ENCODE peak calls at places on chromosomes 2 and 18, in five cellular contexts. One of them, this sample, is unnamed.
A peak's percentile ranks its signal among the peaks of the same experiment; 100 is the strongest.

GRCh38 chr2:196113061-196113974 is 44.7 kb upstream of the DNAH7 start:
- DNase-seq in CD8-positive, alpha-beta memory T cell: no peak
- DNase-seq in RWPE2: no peak
- DNase-seq in mesendoderm: peak; percentile 23
- DNase-seq in aorta: no peak
- DNase-seq in this sample: no peak

GRCh38 chr2:95372216-95372829 is 30.2 kb upstream of the FAHD2A start:
- DNase-seq in CD8-positive, alpha-beta memory T cell: no peak
- DNase-seq in RWPE2: peak; percentile 28
- DNase-seq in mesendoderm: no peak
- DNase-seq in aorta: no peak
- DNase-seq in this sample: no peak

GRCh38 chr18:68040198-68040597 is 523.7 kb upstream of the DSEL start:
- DNase-seq in CD8-positive, alpha-beta memory T cell: no peak
- DNase-seq in RWPE2: no peak
- DNase-seq in mesendoderm: no peak
- DNase-seq in aorta: no peak
- DNase-seq in this sample: no peak

GRCh38 chr2:122421777-122422176 is 666.3 kb downstream of the TSN start:
- DNase-seq in CD8-positive, alpha-beta memory T cell: no peak
- DNase-seq in RWPE2: no peak
- DNase-seq in mesendoderm: no peak
- DNase-seq in aorta: no peak
- DNase-seq in this sample: no peak

GRCh38 chr2:112194480-112194879 is 56.3 kb downstream of the FBLN7 start:
- DNase-seq in CD8-positive, alpha-beta memory T cell: no peak
- DNase-seq in RWPE2: no peak
- DNase-seq in mesendoderm: no peak
- DNase-seq in aorta: no peak
- DNase-seq in this sample: no peak

GRCh38 chr2:21268871-21269224 is 145.1 kb downstream of the TDRD15 start:
- DNase-seq in CD8-positive, alpha-beta memory T cell: no peak
- DNase-seq in RWPE2: no peak
- DNase-seq in mesendoderm: no peak
- DNase-seq in aorta: no peak
- DNase-seq in this sample: no peak

GRCh38 chr2:75870654-75871137 is 160.0 kb upstream of the GCFC2 start:
- DNase-seq in CD8-positive, alpha-beta memory T cell: no peak
- DNase-seq in RWPE2: no peak
- DNase-seq in mesendoderm: no peak
- DNase-seq in aorta: no peak
- DNase-seq in this sample: no peak

GRCh38 chr2:18626256-18626668 is 36.9 kb upstream of the NT5C1B start:
- DNase-seq in CD8-positive, alpha-beta memory T cell: no peak
- DNase-seq in RWPE2: no peak
- DNase-seq in mesendoderm: no peak
- DNase-seq in aorta: no peak
- DNase-seq in this sample: no peak

GRCh38 chr2:198324071-198324470 is 519.7 kb downstream of the PLCL1 start:
- DNase-seq in CD8-positive, alpha-beta memory T cell: no peak
- DNase-seq in RWPE2: no peak
- DNase-seq in mesendoderm: no peak
- DNase-seq in aorta: no peak
- DNase-seq in this sample: no peak

GRCh38 chr2:230170532-230170931 is 49.3 kb downstream of the SP110 start:
- DNase-seq in CD8-positive, alpha-beta memory T cell: no peak
- DNase-seq in RWPE2: no peak
- DNase-seq in mesendoderm: no peak
- DNase-seq in aorta: no peak
- DNase-seq in this sample: peak; percentile 4

GRCh38 chr2:207163815-207164747 is 1.7 kb downstream of the KLF7 start:
- DNase-seq in CD8-positive, alpha-beta memory T cell: no peak
- DNase-seq in RWPE2: no peak
- DNase-seq in mesendoderm: peak; percentile 55
- DNase-seq in aorta: peak; percentile 76
- DNase-seq in this sample: no peak

GRCh38 chr2:209236369-209236768 is 187.5 kb upstream of the MAP2 start:
- DNase-seq in CD8-positive, alpha-beta memory T cell: no peak
- DNase-seq in RWPE2: no peak
- DNase-seq in mesendoderm: peak; percentile 69
- DNase-seq in aorta: no peak
- DNase-seq in this sample: no peak

DNA sequence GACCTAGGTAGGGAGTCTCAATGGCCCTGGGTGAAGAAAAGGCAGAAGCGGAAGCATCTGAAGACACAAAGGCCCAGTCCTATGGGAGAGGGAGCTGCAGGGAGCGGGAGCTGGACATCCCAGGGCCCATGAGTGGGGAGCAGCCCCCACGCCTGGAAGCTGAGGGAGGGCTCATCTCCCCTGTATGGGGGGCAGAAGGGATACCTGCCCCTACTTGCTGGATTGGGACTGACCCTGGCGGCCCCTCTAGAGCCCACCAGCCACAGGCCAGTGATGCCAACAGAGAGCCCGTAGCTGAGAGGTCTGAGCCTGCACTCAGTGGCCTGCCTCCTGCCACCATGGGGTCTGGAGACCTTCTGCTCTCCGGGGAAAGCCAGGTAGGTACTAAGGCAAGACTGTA is 13.2 kb downstream of the CEP68 start:
- DNase-seq in CD8-positive, alpha-beta memory T cell: no peak
- DNase-seq in RWPE2: no peak
- DNase-seq in mesendoderm: no peak
- DNase-seq in aorta: no peak
- DNase-seq in this sample: no peak
- H3K4me1 ChIP-seq in CD8-positive, alpha-beta memory T cell: peaks cover 20% of the 10 kb centered on the region
- H3K4me1 ChIP-seq in RWPE2: peaks cover 51% of the 10 kb centered on the region
- H3K4me1 ChIP-seq in mesendoderm: no peaks in the 10 kb centered on the region
- H3K4me1 ChIP-seq in aorta: no peaks in the 10 kb centered on the region
- H3K4me1 ChIP-seq in this sample: peaks cover 13% of the 10 kb centered on the region

DNA sequence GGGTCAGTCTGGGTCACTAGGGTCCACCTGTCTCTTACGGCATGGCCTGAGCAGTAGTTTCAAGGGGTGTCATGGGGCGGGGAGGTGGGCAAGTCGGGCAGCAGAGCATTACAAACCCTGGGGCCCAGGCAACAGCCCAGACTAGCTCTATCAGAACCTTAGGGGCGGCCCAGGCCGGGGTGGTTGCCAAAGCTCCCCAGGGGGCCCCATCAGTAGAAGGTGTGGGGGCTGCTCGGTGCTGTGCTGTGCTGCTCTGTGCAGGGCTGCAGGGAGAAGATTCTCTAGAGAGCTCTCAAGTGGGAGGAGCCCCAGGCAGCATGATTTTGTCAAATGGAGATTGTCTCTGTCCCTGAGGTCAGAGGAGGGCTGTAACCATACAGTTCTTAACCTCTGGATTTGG is 36.4 kb upstream of the SLC14A1 start:
- DNase-seq in CD8-positive, alpha-beta memory T cell: peak; percentile 68
- DNase-seq in RWPE2: no peak
- DNase-seq in mesendoderm: no peak
- DNase-seq in aorta: no peak
- DNase-seq in this sample: no peak
- H3K27ac ChIP-seq in CD8-positive, alpha-beta memory T cell: peak overlapping the region; percentile 7
- H3K27ac ChIP-seq in RWPE2: no peak overlapping the region
- H3K27ac ChIP-seq in mesendoderm: no peak overlapping the region
- H3K27ac ChIP-seq in aorta: no peak overlapping the region
- H3K27ac ChIP-seq in this sample: peak overlapping the region; percentile 72

DNA sequence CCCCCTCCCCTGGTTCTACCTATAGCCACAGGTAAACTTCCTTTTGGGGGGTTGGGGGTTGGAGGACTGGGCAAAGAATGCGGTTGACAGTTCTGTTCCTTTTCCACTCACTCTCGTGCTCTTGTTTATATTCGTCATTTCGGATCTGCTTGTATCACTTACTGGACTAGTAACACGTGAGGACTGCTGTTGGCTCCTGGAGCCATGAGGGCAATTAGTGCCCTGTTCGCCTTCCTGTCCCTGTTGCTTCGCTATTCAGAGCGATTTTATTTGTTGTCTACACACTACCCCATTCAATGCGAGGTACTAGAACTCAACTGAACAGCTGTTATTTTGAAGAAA is 1.0 kb downstream of the KCNJ3 start:
- DNase-seq in CD8-positive, alpha-beta memory T cell: no peak
- DNase-seq in RWPE2: no peak
- DNase-seq in mesendoderm: no peak
- DNase-seq in aorta: no peak
- DNase-seq in this sample: no peak
- H3K4me3 ChIP-seq in CD8-positive, alpha-beta memory T cell: no peak overlapping the region
- H3K4me3 ChIP-seq in RWPE2: no peak overlapping the region
- H3K4me3 ChIP-seq in mesendoderm: no peak overlapping the region
- H3K4me3 ChIP-seq in aorta: peak overlapping the region; percentile 72
- H3K4me3 ChIP-seq in this sample: no peak overlapping the region

GRCh38 chr2:11290713-11291112 is 53.7 kb downstream of the ROCK2 start:
- DNase-seq in CD8-positive, alpha-beta memory T cell: no peak
- DNase-seq in RWPE2: no peak
- DNase-seq in mesendoderm: no peak
- DNase-seq in aorta: no peak
- DNase-seq in this sample: no peak
- H3K4me1 ChIP-seq in CD8-positive, alpha-beta memory T cell: peaks cover 6% of the 10 kb centered on the region
- H3K4me1 ChIP-seq in RWPE2: peaks cover 2% of the 10 kb centered on the region
- H3K4me1 ChIP-seq in mesendoderm: no peaks in the 10 kb centered on the region
- H3K4me1 ChIP-seq in aorta: no peaks in the 10 kb centered on the region
- H3K4me1 ChIP-seq in this sample: peaks cover 3% of the 10 kb centered on the region

This sample was measured in effector memory CD4-positive, alpha-beta T cell.